ENCODE peak calls at places on chromosomes 12 and 14, in five cellular contexts. One of them, this sample, is unnamed. For H3K4me1, the result is how much of the 10 kb centered on the place peaks cover.

GRCh38 chr12:118103231-118103600 is 595 bp downstream of the VSIG10 start:
- DNase-seq in tibial nerve: no peak
- DNase-seq in CD8-positive, alpha-beta memory T cell: no peak
- DNase-seq in ovary: no peak
- DNase-seq in heart right ventricle: peak
- DNase-seq in this sample: no peak

GRCh38 chr14:60485600-60486251 is at the start of gene C14orf39:
- DNase-seq in tibial nerve: no peak
- DNase-seq in CD8-positive, alpha-beta memory T cell: no peak
- DNase-seq in ovary: no peak
- DNase-seq in heart right ventricle: no peak
- DNase-seq in this sample: peak

GRCh38 chr12:125689576-125690410 is 624.6 kb downstream of the AACS start:
- DNase-seq in tibial nerve: no peak
- DNase-seq in CD8-positive, alpha-beta memory T cell: no peak
- DNase-seq in ovary: no peak
- DNase-seq in heart right ventricle: no peak
- DNase-seq in this sample: no peak

GRCh38 chr14:77219591-77219990 is 38.0 kb downstream of the TMEM63C start:
- DNase-seq in tibial nerve: no peak
- DNase-seq in CD8-positive, alpha-beta memory T cell: no peak
- DNase-seq in ovary: no peak
- DNase-seq in heart right ventricle: peak
- DNase-seq in this sample: no peak

GRCh38 chr14:31207287-31207745 is 277 bp downstream of the HECTD1 start:
- DNase-seq in tibial nerve: peak
- DNase-seq in CD8-positive, alpha-beta memory T cell: no peak
- DNase-seq in ovary: no peak
- DNase-seq in heart right ventricle: no peak
- DNase-seq in this sample: no peak

GRCh38 chr14:99971929-99972747 is 93.1 kb upstream of the EVL start:
- DNase-seq in tibial nerve: no peak
- DNase-seq in CD8-positive, alpha-beta memory T cell: peak
- DNase-seq in ovary: no peak
- DNase-seq in heart right ventricle: no peak
- DNase-seq in this sample: peak

GRCh38 chr14:26856832-26857508 is 259.1 kb upstream of the NOVA1 start:
- DNase-seq in tibial nerve: no peak
- DNase-seq in CD8-positive, alpha-beta memory T cell: no peak
- DNase-seq in ovary: peak
- DNase-seq in heart right ventricle: no peak
- DNase-seq in this sample: no peak

GRCh38 chr12:97169922-97170321 is 262.9 kb downstream of the NEDD1 start:
- DNase-seq in tibial nerve: no peak
- DNase-seq in CD8-positive, alpha-beta memory T cell: no peak
- DNase-seq in ovary: no peak
- DNase-seq in heart right ventricle: no peak
- DNase-seq in this sample: no peak

GRCh38 chr14:104680056-104680805 is 9.2 kb upstream of the INF2 start:
- DNase-seq in tibial nerve: no peak
- DNase-seq in CD8-positive, alpha-beta memory T cell: peak
- DNase-seq in ovary: no peak
- DNase-seq in heart right ventricle: no peak
- DNase-seq in this sample: no peak

GRCh38 chr12:68224613-68225285 is 861 bp downstream of the IL26 start:
- DNase-seq in tibial nerve: no peak
- DNase-seq in CD8-positive, alpha-beta memory T cell: no peak
- DNase-seq in ovary: no peak
- DNase-seq in heart right ventricle: no peak
- DNase-seq in this sample: no peak

GRCh38 chr14:90903101-90903500 is 86.9 kb upstream of the TTC7B start:
- DNase-seq in tibial nerve: peak
- DNase-seq in CD8-positive, alpha-beta memory T cell: peak
- DNase-seq in ovary: peak
- DNase-seq in heart right ventricle: peak
- DNase-seq in this sample: peak

GRCh38 chr14:90742709-90743108 is 73.5 kb downstream of the TTC7B start:
- DNase-seq in tibial nerve: no peak
- DNase-seq in CD8-positive, alpha-beta memory T cell: no peak
- DNase-seq in ovary: peak
- DNase-seq in heart right ventricle: no peak
- DNase-seq in this sample: no peak

GRCh38 chr12:27498159-27498558 is 25.8 kb upstream of the PPFIBP1 start:
- DNase-seq in tibial nerve: no peak
- DNase-seq in CD8-positive, alpha-beta memory T cell: no peak
- DNase-seq in ovary: no peak
- DNase-seq in heart right ventricle: no peak
- DNase-seq in this sample: no peak

GRCh38 chr12:31589896-31590729 is 823 bp downstream of the DENND5B start:
- DNase-seq in tibial nerve: peak
- DNase-seq in CD8-positive, alpha-beta memory T cell: no peak
- DNase-seq in ovary: peak
- DNase-seq in heart right ventricle: peak
- DNase-seq in this sample: peak

GRCh38 chr12:42483534-42483857 is 106.0 kb downstream of the PRICKLE1 start:
- DNase-seq in tibial nerve: no peak
- DNase-seq in CD8-positive, alpha-beta memory T cell: peak
- DNase-seq in ovary: peak
- DNase-seq in heart right ventricle: peak
- DNase-seq in this sample: no peak

GRCh38 chr12:546265-546919 is 86.7 kb downstream of the B4GALNT3 start:
- DNase-seq in tibial nerve: no peak
- DNase-seq in CD8-positive, alpha-beta memory T cell: peak
- DNase-seq in ovary: no peak
- DNase-seq in heart right ventricle: no peak
- DNase-seq in this sample: no peak

GRCh38 chr12:54654926-54655325 is 6.8 kb upstream of the DCD start:
- DNase-seq in tibial nerve: no peak
- DNase-seq in CD8-positive, alpha-beta memory T cell: no peak
- DNase-seq in ovary: no peak
- DNase-seq in heart right ventricle: no peak
- DNase-seq in this sample: peak

GRCh38 chr12:94186461-94187237 is 38.3 kb downstream of the PLXNC1 start:
- DNase-seq in tibial nerve: peak
- DNase-seq in CD8-positive, alpha-beta memory T cell: no peak
- DNase-seq in ovary: peak
- DNase-seq in heart right ventricle: no peak
- DNase-seq in this sample: peak

GRCh38 chr14:88468396-88468795 is 82.9 kb downstream of the SPATA7 start:
- DNase-seq in tibial nerve: no peak
- DNase-seq in CD8-positive, alpha-beta memory T cell: no peak
- DNase-seq in ovary: no peak
- DNase-seq in heart right ventricle: no peak
- DNase-seq in this sample: no peak

GRCh38 chr14:22265319-22266140 is 323.5 kb downstream of the DAD1 start:
- DNase-seq in tibial nerve: no peak
- DNase-seq in CD8-positive, alpha-beta memory T cell: no peak
- DNase-seq in ovary: no peak
- DNase-seq in heart right ventricle: no peak
- DNase-seq in this sample: peak

GRCh38 chr14:74511966-74512365 is 18.4 kb downstream of the ISCA2 start:
- DNase-seq in tibial nerve: no peak
- DNase-seq in CD8-positive, alpha-beta memory T cell: no peak
- DNase-seq in ovary: no peak
- DNase-seq in heart right ventricle: no peak
- DNase-seq in this sample: no peak

GRCh38 chr14:100783630-100784321 is 42.1 kb upstream of the MEG3 start:
- DNase-seq in tibial nerve: no peak
- DNase-seq in CD8-positive, alpha-beta memory T cell: no peak
- DNase-seq in ovary: no peak
- DNase-seq in heart right ventricle: no peak
- DNase-seq in this sample: peak

GRCh38 chr14:105859717-105860614 is 333.6 kb downstream of the TMEM121 start:
- DNase-seq in tibial nerve: no peak
- DNase-seq in CD8-positive, alpha-beta memory T cell: peak
- DNase-seq in ovary: peak
- DNase-seq in heart right ventricle: no peak
- DNase-seq in this sample: no peak

GRCh38 chr14:56342419-56342901 is 224.2 kb downstream of the PELI2 start:
- DNase-seq in tibial nerve: no peak
- DNase-seq in CD8-positive, alpha-beta memory T cell: no peak
- DNase-seq in ovary: no peak
- DNase-seq in heart right ventricle: no peak
- DNase-seq in this sample: no peak

GRCh38 chr12:42590324-42590934 is 883 bp upstream of the PRICKLE1 start:
- DNase-seq in tibial nerve: no peak
- DNase-seq in CD8-positive, alpha-beta memory T cell: no peak
- DNase-seq in ovary: peak
- DNase-seq in heart right ventricle: peak
- DNase-seq in this sample: peak

GRCh38 chr12:93972411-93973208 is 175.8 kb upstream of the PLXNC1 start:
- DNase-seq in tibial nerve: no peak
- DNase-seq in CD8-positive, alpha-beta memory T cell: no peak
- DNase-seq in ovary: no peak
- DNase-seq in heart right ventricle: no peak
- DNase-seq in this sample: peak

GRCh38 chr12:68375701-68376469 is 43.7 kb upstream of the MDM1 start:
- DNase-seq in tibial nerve: no peak
- DNase-seq in CD8-positive, alpha-beta memory T cell: no peak
- DNase-seq in ovary: no peak
- DNase-seq in heart right ventricle: no peak
- DNase-seq in this sample: no peak

GRCh38 chr12:48977290-48978281 is 536 bp upstream of the WNT1 start:
- DNase-seq in tibial nerve: no peak
- DNase-seq in CD8-positive, alpha-beta memory T cell: peak
- DNase-seq in ovary: peak
- DNase-seq in heart right ventricle: no peak
- DNase-seq in this sample: peak

GRCh38 chr14:54597795-54598443 is 31.0 kb downstream of the SAMD4A start:
- DNase-seq in tibial nerve: no peak
- DNase-seq in CD8-positive, alpha-beta memory T cell: no peak
- DNase-seq in ovary: no peak
- DNase-seq in heart right ventricle: no peak
- DNase-seq in this sample: no peak

GRCh38 chr14:94423465-94424056 is 29.0 kb downstream of the SERPINA11 start:
- DNase-seq in tibial nerve: peak
- DNase-seq in CD8-positive, alpha-beta memory T cell: no peak
- DNase-seq in ovary: peak
- DNase-seq in heart right ventricle: peak
- DNase-seq in this sample: peak

GRCh38 chr12:122389677-122390076 is 32.8 kb downstream of the CLIP1 start:
- DNase-seq in tibial nerve: no peak
- DNase-seq in CD8-positive, alpha-beta memory T cell: no peak
- DNase-seq in ovary: no peak
- DNase-seq in heart right ventricle: peak
- DNase-seq in this sample: no peak
- H3K4me1 ChIP-seq in tibial nerve: under half
- H3K4me1 ChIP-seq in CD8-positive, alpha-beta memory T cell: under half
- H3K4me1 ChIP-seq in ovary: under half
- H3K4me1 ChIP-seq in heart right ventricle: under half
- H3K4me1 ChIP-seq in this sample: under half

DNA sequence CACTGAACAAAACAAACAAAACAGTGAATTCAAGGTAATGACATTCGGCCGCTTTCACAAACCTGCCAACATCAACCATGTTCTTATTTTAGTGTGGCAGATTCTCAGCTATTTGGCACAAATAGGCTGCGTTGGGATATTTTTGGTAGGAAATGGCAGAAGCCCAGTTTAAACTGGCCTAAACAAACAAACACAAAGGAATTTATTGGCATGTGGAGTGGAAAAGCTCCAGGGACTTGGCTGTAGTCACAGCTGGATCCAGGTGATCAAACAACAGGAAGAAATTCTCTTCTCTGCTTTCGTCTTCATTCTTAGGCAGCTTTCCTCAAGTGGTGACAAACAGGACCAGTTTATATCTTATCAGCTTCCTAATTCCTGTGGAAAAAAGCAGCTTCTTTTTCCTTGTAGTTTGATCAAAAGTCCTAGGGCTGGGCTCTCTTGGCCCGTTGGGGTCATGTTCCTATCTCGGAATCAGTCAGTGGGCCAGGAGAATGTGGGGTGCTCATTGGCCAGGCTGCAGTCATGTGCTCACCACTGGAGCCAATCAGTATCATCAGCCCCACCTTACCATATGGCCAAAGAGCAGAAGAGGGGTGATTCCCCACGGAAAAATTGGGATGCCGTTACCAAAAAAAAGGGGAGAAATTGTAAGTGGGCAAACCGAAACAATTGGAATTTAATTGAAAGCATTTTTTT is 22.6 kb downstream of the C12orf75 start:
- DNase-seq in tibial nerve: no peak
- DNase-seq in CD8-positive, alpha-beta memory T cell: no peak
- DNase-seq in ovary: no peak
- DNase-seq in heart right ventricle: no peak
- DNase-seq in this sample: peak
- H3K4me1 ChIP-seq in tibial nerve: under half
- H3K4me1 ChIP-seq in CD8-positive, alpha-beta memory T cell: under half
- H3K4me1 ChIP-seq in ovary: under half
- H3K4me1 ChIP-seq in heart right ventricle: under half
- H3K4me1 ChIP-seq in this sample: under half

DNA sequence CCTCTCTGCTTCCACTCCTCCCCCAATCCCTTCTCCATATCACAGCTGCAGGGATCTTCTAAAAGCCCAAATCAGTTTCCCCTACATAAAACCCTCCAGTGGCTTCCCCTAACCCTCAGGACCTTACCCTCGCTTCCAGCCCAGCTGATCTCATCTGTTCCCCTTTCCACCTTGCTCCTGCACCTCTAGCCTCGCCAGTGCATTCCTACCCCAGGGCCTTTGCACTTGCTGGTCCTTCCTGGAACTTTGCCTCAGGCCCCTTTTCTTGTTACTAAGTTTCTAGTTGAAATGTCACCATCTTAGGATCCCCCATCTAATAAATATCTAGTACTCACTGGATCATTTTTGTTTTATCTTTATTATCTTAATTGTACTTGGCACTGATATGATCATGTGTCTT is 171.9 kb upstream of the LHX5 start:
- DNase-seq in tibial nerve: no peak
- DNase-seq in CD8-positive, alpha-beta memory T cell: no peak
- DNase-seq in ovary: no peak
- DNase-seq in heart right ventricle: no peak
- DNase-seq in this sample: no peak
- H3K4me1 ChIP-seq in tibial nerve: under half
- H3K4me1 ChIP-seq in CD8-positive, alpha-beta memory T cell: under half
- H3K4me1 ChIP-seq in ovary: under half
- H3K4me1 ChIP-seq in heart right ventricle: under half
- H3K4me1 ChIP-seq in this sample: under half

DNA sequence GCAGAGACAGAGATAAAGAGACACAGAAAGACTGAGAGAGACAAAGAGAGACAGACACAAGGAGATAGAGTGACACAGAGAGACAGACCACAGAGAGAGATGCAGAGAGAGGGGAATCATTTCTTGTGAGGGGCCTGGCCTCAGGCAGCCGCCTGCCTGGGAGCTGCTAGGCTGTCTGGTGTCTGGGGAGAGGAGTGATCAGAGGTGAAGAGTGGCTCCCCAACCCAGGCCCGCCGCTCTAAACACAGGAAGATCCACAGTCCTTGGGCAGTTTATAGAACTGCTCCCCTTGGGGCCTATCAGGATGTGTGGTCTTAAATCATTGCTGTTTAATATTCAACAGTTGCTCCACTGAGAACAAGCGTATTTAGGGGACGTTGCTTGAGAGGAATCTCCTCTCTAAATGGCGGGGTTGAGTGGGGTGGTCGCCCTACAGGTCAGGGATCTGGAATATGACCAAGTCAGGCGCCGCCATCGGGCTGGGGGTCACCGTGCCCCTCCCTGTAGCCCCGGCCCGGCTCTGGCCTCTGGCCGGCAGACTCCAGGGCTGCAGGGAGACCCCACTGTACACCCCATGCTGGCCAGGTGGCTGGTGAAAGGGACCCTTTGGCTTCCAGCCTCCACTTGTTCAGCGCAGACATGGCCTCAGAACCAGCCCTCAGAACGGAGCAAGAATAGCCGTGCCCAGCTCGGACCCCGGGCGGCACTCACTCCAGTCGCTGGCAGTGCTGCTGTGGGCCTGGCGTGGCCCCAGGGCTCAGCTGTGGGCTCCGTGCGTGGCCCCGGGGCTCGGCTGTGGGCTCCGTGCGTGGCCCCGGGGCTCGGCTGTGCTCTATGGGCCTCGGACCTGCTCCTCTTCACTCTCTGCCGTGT is 89.4 kb downstream of the GALNT9 start:
- DNase-seq in tibial nerve: no peak
- DNase-seq in CD8-positive, alpha-beta memory T cell: peak
- DNase-seq in ovary: no peak
- DNase-seq in heart right ventricle: no peak
- DNase-seq in this sample: no peak
- H3K4me1 ChIP-seq in tibial nerve: under half
- H3K4me1 ChIP-seq in CD8-positive, alpha-beta memory T cell: under half
- H3K4me1 ChIP-seq in ovary: under half
- H3K4me1 ChIP-seq in heart right ventricle: under half
- H3K4me1 ChIP-seq in this sample: under half